ENCODE peak calls at places on chromosomes 2 and 18, in ten cellular contexts. Q is lower lobe of right lung, P is AG04449, W is spleen, O is heart right ventricle, G is pancreas, X is astrocyte of the cerebellum, S is brain microvascular endothelial cell, B is ovary, U is MM.1S. Z is an unnamed sample.

GRCh38 chr2:120434909-120435308 is 89.0 kb downstream of the INHBB start:
- DNase-seq in W (peak), X (no peak), U (no peak), P (no peak), S (no peak), Q (no peak), B (no peak), G (no peak), O (no peak), Z (no peak)

GRCh38 chr2:143717053-143717452 is 587.8 kb downstream of the ARHGAP15 start:
- DNase-seq in W (no peak), X (no peak), S (no peak), O (no peak), Q (no peak), G (no peak), U (no peak), B (peak), P (no peak), Z (no peak)

GRCh38 chr2:134362152-134362653 is 108.3 kb downstream of the MGAT5 start:
- DNase-seq in U (no peak), W (no peak), P (no peak), G (no peak), O (no peak), S (no peak), B (no peak), Q (no peak), X (no peak), Z (no peak)

GRCh38 chr2:73746015-73746876 is 9.1 kb upstream of the TPRKB start:
- DNase-seq in B (no peak), W (peak), G (no peak), X (no peak), O (no peak), Q (no peak), U (no peak), P (no peak), S (no peak), Z (no peak)

GRCh38 chr2:44102790-44103642 is 65.7 kb upstream of the PPM1B start:
- DNase-seq in G (no peak), P (no peak), W (no peak), B (no peak), X (no peak), S (no peak), U (no peak), Q (no peak), O (peak), Z (no peak)

GRCh38 chr2:132272713-132273112 is 111.0 kb upstream of the ANKRD30BL start:
- DNase-seq in O (no peak), P (no peak), U (no peak), W (no peak), G (no peak), X (no peak), B (no peak), Q (no peak), S (no peak), Z (no peak)

GRCh38 chr18:62131305-62131909 is 55.4 kb downstream of the PIGN start:
- DNase-seq in X (peak), B (peak), O (peak), P (no peak), S (peak), W (no peak), G (peak), U (peak), Q (no peak), Z (peak)

GRCh38 chr18:39946623-39947061 is 2008.4 kb upstream of the PIK3C3 start:
- DNase-seq in X (peak), P (peak), U (peak), B (no peak), G (no peak), O (no peak), W (no peak), S (peak), Q (no peak), Z (peak)

GRCh38 chr18:58196164-58196563 is 152.1 kb downstream of the NEDD4L start:
- DNase-seq in X (no peak), W (no peak), U (no peak), S (no peak), O (no peak), B (no peak), G (no peak), Q (no peak), P (no peak), Z (no peak)

GRCh38 chr2:197571622-197572271 is 55.9 kb downstream of the MOB4 start:
- DNase-seq in O (no peak), W (no peak), U (no peak), B (no peak), P (no peak), Q (no peak), S (peak), G (no peak), X (no peak), Z (peak)

GRCh38 chr2:215269397-215270117 is 42.3 kb upstream of the ATIC start:
- DNase-seq in X (peak), P (peak), U (peak), O (peak), Q (no peak), G (peak), W (no peak), S (peak), B (peak), Z (peak)

GRCh38 chr18:51097046-51097822 is 67.2 kb downstream of the SMAD4 start:
- DNase-seq in S (no peak), X (no peak), G (no peak), O (no peak), B (no peak), U (peak), P (no peak), W (no peak), Q (no peak), Z (no peak)

GRCh38 chr2:63047534-63048281 is 2.9 kb upstream of the OTX1 start:
- DNase-seq in U (no peak), O (no peak), W (peak), Q (peak), B (peak), P (no peak), G (peak), S (no peak), X (no peak), Z (no peak)

GRCh38 chr18:8960740-8961657 is 141.5 kb upstream of the NDUFV2 start:
- DNase-seq in S (peak), Q (no peak), G (no peak), O (no peak), B (no peak), W (no peak), U (no peak), X (no peak), P (no peak), Z (peak)

GRCh38 chr2:240622631-240623235 is 2.5 kb upstream of the GPR35 start:
- DNase-seq in B (peak), Q (peak), P (no peak), O (no peak), X (no peak), G (no peak), W (peak), S (no peak), U (no peak), Z (peak)

GRCh38 chr2:38155-38554 is 8.2 kb downstream of the FAM110C start:
- DNase-seq in B (no peak), X (no peak), S (no peak), W (no peak), Q (no peak), U (no peak), O (no peak), P (no peak), G (no peak), Z (no peak)

GRCh38 chr2:128469203-128469602 is 150.5 kb upstream of the HS6ST1 start:
- DNase-seq in S (peak), Q (no peak), P (no peak), W (no peak), O (no peak), U (no peak), B (no peak), X (no peak), G (no peak), Z (peak)

GRCh38 chr18:55322176-55322735 is 265.7 kb downstream of the TCF4 start:
- DNase-seq in S (peak), U (peak), X (peak), W (peak), O (peak), P (peak), B (peak), Q (peak), G (peak), Z (peak)

GRCh38 chr2:134866498-134867099 is 28.2 kb downstream of the ACMSD start:
- DNase-seq in W (no peak), X (peak), U (no peak), B (no peak), P (peak), S (peak), O (no peak), G (no peak), Q (no peak), Z (peak)

GRCh38 chr2:32680937-32681336 is 53.1 kb downstream of the TTC27 start:
- DNase-seq in S (no peak), O (no peak), B (no peak), Q (no peak), W (no peak), P (no peak), U (no peak), X (no peak), G (no peak), Z (no peak)

GRCh38 chr2:57207191-57207590 is 839.4 kb upstream of the VRK2 start:
- DNase-seq in O (no peak), P (no peak), W (no peak), B (no peak), S (no peak), Q (no peak), X (no peak), G (no peak), U (no peak), Z (peak)

GRCh38 chr18:63182247-63182771 is 137.3 kb downstream of the BCL2 start:
- DNase-seq in B (no peak), X (no peak), U (no peak), O (peak), Q (no peak), S (no peak), P (no peak), G (no peak), W (peak), Z (no peak)

GRCh38 chr18:62720766-62721613 is 5.6 kb downstream of the PHLPP1 start:
- DNase-seq in U (no peak), Q (no peak), W (no peak), B (no peak), S (no peak), X (no peak), G (no peak), P (no peak), O (no peak), Z (no peak)

GRCh38 chr2:74436804-74437695 is 4.7 kb downstream of the RTKN start:
- DNase-seq in B (no peak), X (no peak), U (no peak), O (no peak), Q (no peak), W (peak), S (peak), P (no peak), G (no peak), Z (peak)

GRCh38 chr18:62877448-62878221 is 162.3 kb downstream of the PHLPP1 start:
- DNase-seq in U (no peak), S (peak), G (no peak), X (peak), P (peak), O (no peak), Q (no peak), B (no peak), W (no peak), Z (peak)

GRCh38 chr18:70046796-70047195 is 99.1 kb upstream of the CD226 start:
- DNase-seq in O (no peak), W (no peak), S (no peak), U (no peak), B (no peak), G (no peak), P (no peak), X (no peak), Q (no peak), Z (no peak)

GRCh38 chr2:232534940-232535735 is 4.4 kb upstream of the CHRNG start:
- DNase-seq in W (peak), Q (peak), G (no peak), X (no peak), B (peak), P (no peak), O (no peak), U (no peak), S (no peak), Z (no peak)

GRCh38 chr2:236865052-236865451 is 220.6 kb upstream of the COPS8 start:
- DNase-seq in S (no peak), G (no peak), W (no peak), U (no peak), Q (no peak), P (no peak), B (no peak), X (no peak), O (no peak), Z (no peak)

GRCh38 chr2:104788721-104789446 is 65.0 kb upstream of the POU3F3 start:
- DNase-seq in X (no peak), B (no peak), Q (no peak), G (no peak), P (no peak), O (no peak), U (no peak), S (no peak), W (no peak), Z (no peak)

GRCh38 chr2:96413067-96413722 is 77.6 kb downstream of the NCAPH start:
- DNase-seq in B (no peak), X (no peak), S (no peak), O (no peak), W (no peak), P (no peak), G (peak), U (no peak), Q (no peak), Z (no peak)
- TF ChIP-seq CTCF in B (no peak), X (no peak), S (no peak), O (no peak), W (no peak), P (no peak), G (no peak), U (no peak), Q (no peak), Z (peak)

GRCh38 chr2:189255711-189256110 is 76.2 kb upstream of the COL5A2 start:
- DNase-seq in U (no peak), X (no peak), P (no peak), S (no peak), G (no peak), W (no peak), O (no peak), B (no peak), Q (no peak), Z (no peak)

GRCh38 chr2:189252991-189253680 is 73.6 kb upstream of the COL5A2 start:
- DNase-seq in S (no peak), B (no peak), G (no peak), P (no peak), Q (no peak), W (no peak), O (no peak), X (no peak), U (no peak), Z (no peak)

GRCh38 chr2:189253841-189254240 is 74.3 kb upstream of the COL5A2 start:
- DNase-seq in P (no peak), U (no peak), Q (no peak), X (no peak), G (no peak), S (no peak), W (no peak), B (no peak), O (no peak), Z (no peak)

GRCh38 chr2:189258604-189259003 is 79.0 kb upstream of the COL5A2 start:
- DNase-seq in X (no peak), P (no peak), Q (no peak), W (no peak), U (no peak), O (no peak), B (no peak), G (no peak), S (no peak), Z (no peak)

DNA sequence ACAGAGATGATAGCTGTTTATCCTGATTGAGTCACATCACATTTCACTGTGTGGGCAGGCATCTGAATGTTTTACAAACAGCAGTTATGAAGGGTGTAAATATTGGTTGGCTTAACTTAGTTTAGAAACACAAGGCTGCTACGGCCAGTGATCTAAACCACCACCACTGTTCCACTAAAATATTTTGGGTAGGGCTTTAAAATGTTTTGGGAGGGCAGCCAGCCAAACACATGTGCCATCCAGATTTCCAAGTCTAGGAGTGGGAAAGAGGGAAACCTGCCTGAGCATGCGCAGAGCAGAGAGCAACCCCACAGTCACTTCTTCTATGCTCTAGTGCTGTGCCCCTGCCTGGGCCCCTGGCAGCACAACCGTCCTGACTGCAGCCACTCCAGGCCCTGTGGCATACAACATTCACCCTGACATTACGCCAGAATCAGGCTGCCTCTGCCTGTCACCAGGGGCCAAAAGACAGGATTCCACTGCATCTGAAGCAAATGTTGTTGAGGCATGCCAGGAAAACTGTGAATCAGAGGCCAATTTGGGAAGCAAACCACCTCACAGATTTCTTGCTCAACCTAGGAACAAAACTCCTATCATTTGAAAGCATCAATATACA is 74.8 kb upstream of the COL5A2 start:
- DNase-seq in Q (peak), B (peak), W (no peak), U (no peak), O (peak), P (no peak), G (no peak), X (no peak), S (peak), Z (peak)
- H3K4me3 ChIP-seq in Q (no peak), B (no peak), W (no peak), U (no peak), O (no peak), P (no peak), G (no peak), X (no peak), S (no peak), Z (no peak)

DNA sequence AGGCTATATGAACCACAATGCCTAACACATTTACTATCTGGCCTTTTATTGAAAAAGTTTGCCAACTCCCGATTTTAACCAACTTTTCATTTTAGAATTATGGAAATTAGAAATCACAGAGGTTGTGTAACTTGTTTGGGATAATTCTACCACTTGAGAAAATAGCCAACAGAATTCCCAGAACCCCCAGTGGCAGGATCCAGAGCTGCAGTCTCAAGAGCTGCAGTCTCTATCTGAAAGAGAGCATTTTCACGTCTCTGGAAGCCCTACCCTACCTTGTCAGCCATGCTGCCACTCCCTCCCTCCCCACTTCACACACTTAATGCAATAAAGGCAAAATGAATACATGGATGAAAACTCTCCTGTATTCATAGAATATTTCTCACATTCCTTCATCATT is 23.4 kb upstream of the TSPYL6 start:
- DNase-seq in O (no peak), Q (no peak), S (no peak), B (no peak), G (no peak), U (no peak), P (no peak), X (no peak), W (no peak), Z (no peak)
- TF ChIP-seq CTCF in O (no peak), Q (no peak), S (peak), B (no peak), G (no peak), U (no peak), P (no peak), X (peak), W (no peak), Z (peak)

GRCh38 chr2:19575618-19576017 is 217.2 kb upstream of the OSR1 start:
- DNase-seq in U (no peak), W (no peak), O (no peak), X (no peak), B (no peak), Q (no peak), P (no peak), S (no peak), G (no peak), Z (peak)

GRCh38 chr2:19573784-19574183 is 215.4 kb upstream of the OSR1 start:
- DNase-seq in G (no peak), Q (no peak), U (no peak), O (no peak), W (no peak), P (no peak), B (no peak), S (no peak), X (no peak), Z (no peak)

GRCh38 chr2:19577668-19578067 is 219.2 kb upstream of the OSR1 start:
- DNase-seq in U (no peak), S (peak), W (no peak), Q (no peak), P (no peak), X (no peak), G (no peak), B (no peak), O (no peak), Z (peak)

GRCh38 chr2:19576411-19576810 is 218.0 kb upstream of the OSR1 start:
- DNase-seq in W (no peak), P (no peak), X (no peak), S (no peak), O (no peak), G (no peak), Q (no peak), U (no peak), B (no peak), Z (no peak)

GRCh38 chr2:19574788-19575260 is 216.4 kb upstream of the OSR1 start:
- DNase-seq in S (peak), G (peak), Q (peak), X (peak), B (no peak), P (no peak), W (no peak), O (peak), U (no peak), Z (peak)
- H3K4me3 ChIP-seq in S (no peak), G (no peak), Q (no peak), X (no peak), B (no peak), P (no peak), W (no peak), O (no peak), U (no peak), Z (no peak)

DNA sequence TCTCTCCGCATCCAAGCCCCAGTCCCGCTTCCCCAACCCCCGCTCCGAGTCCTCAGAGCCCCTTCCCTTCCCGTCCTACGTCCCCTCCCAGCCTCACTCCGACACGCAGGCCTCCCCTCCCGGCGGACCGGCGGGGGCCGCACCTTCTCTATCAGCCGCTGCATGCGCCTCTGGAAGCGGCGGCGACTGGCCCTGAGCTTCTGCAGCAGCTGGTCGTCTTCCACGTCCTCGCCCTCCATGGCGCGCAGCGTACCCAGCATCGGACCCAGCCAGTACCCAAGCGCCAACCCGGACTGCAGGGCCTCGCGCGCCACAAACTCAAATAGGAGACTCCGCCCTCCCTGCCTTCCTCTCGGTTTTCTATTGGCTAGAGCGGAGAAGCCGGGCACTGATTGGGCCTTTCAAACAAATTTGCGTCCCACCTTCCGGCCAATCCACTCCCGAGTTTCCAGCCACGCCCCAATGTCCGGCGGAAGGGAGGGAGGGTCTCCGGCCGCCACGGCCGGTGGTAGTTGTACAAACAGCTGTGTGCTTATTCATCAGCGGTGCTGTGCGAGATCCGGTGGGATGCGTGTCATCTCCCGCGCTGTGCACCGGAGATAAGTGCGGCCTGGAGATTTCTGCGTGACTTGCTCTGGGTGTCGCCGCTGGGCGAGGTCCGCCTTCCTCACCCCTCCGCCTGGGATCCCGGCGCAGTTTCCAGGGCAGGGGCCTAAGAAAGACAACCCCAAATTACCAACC is at the start of gene HJURP:
- DNase-seq in O (peak), S (peak), P (peak), U (peak), B (peak), G (peak), W (peak), Q (peak), X (peak), Z (peak)
- TF ChIP-seq CTCF in O (no peak), S (no peak), P (no peak), U (no peak), B (no peak), G (no peak), W (no peak), Q (no peak), X (no peak), Z (no peak)

GRCh38 chr2:171957061-171957460 is 34.8 kb downstream of the HAT1 start:
- DNase-seq in S (no peak), Q (no peak), P (no peak), U (no peak), O (no peak), G (no peak), X (no peak), B (no peak), W (no peak), Z (no peak)
- H3K4me3 ChIP-seq in S (no peak), Q (no peak), P (no peak), U (no peak), O (no peak), G (no peak), X (no peak), B (no peak), W (no peak), Z (no peak)

Z was measured in choroid plexus epithelial cell.